ENCODE peak calls at places on chromosomes 4 and X, in eight cellular contexts. H, U, M, T, O, G, D and F are unnamed samples.

GRCh38 chr4:37816006-37816405 is 10.5 kb upstream of the PGM2 start:
- DNase-seq in H (no peak), U (no peak), M (no peak), T (no peak), O (no peak), G (no peak), D (no peak), F (no peak)

GRCh38 chr4:158938462-158939044 is 164.3 kb upstream of the RAPGEF2 start:
- DNase-seq in H (no peak), U (no peak), M (no peak), T (peak; percentile 77), O (peak; percentile 40), G (no peak), D (peak; percentile 7), F (no peak)

GRCh38 chr4:27947320-27947719 is 1086.7 kb downstream of the STIM2 start:
- DNase-seq in H (no peak), U (no peak), M (no peak), T (no peak), O (no peak), G (no peak), D (no peak), F (no peak)

GRCh38 chr4:10074767-10075105 is 41.9 kb downstream of the WDR1 start:
- DNase-seq in H (no peak), U (no peak), M (no peak), T (peak; percentile 25), O (peak; percentile 84), G (no peak), D (no peak), F (no peak)

GRCh38 chr4:105838082-105838481 is 57.2 kb upstream of the NPNT start:
- DNase-seq in H (no peak), U (no peak), M (no peak), T (no peak), O (no peak), G (no peak), D (no peak), F (no peak)

GRCh38 chrX:107562482-107562881 is 65.8 kb upstream of the PRPS1 start:
- DNase-seq in H (no peak), U (no peak), M (no peak), T (peak; percentile 69), O (peak; percentile 81), G (no peak), D (no peak), F (no peak)

GRCh38 chr4:24382381-24382780 is 202.0 kb downstream of the DHX15 start:
- DNase-seq in H (no peak), U (no peak), M (no peak), T (no peak), O (no peak), G (no peak), D (no peak), F (peak; percentile 48)

GRCh38 chrX:38970845-38971244 is 169.6 kb downstream of the MID1IP1 start:
- DNase-seq in H (no peak), U (no peak), M (no peak), T (no peak), O (no peak), G (no peak), D (no peak), F (no peak)

GRCh38 chr4:153112071-153112460 is 92.2 kb upstream of the TRIM2 start:
- DNase-seq in H (peak; percentile 34), U (no peak), M (no peak), T (no peak), O (no peak), G (no peak), D (no peak), F (no peak)

GRCh38 chrX:19991350-19991718 is 473 bp upstream of the BCLAF3 start:
- DNase-seq in H (no peak), U (no peak), M (no peak), T (no peak), O (no peak), G (no peak), D (no peak), F (no peak)

GRCh38 chr4:169270156-169270809 is 473 bp downstream of the SH3RF1 start:
- DNase-seq in H (peak; percentile 92), U (peak; percentile 57), M (no peak), T (peak; percentile 78), O (peak; percentile 61), G (no peak), D (peak; percentile 80), F (peak; percentile 78)

GRCh38 chr4:39933689-39934590 is 43.8 kb downstream of the PDS5A start:
- DNase-seq in H (no peak), U (no peak), M (no peak), T (peak; percentile 25), O (peak; percentile 30), G (no peak), D (no peak), F (no peak)

GRCh38 chr4:54525602-54526001 is 132.2 kb upstream of the KIT start:
- DNase-seq in H (no peak), U (no peak), M (no peak), T (peak; percentile 86), O (peak; percentile 88), G (no peak), D (no peak), F (no peak)

GRCh38 chrX:44032479-44032878 is 59.3 kb upstream of the NDP start:
- DNase-seq in H (no peak), U (no peak), M (no peak), T (no peak), O (no peak), G (no peak), D (no peak), F (no peak)

GRCh38 chr4:21885770-21886169 is 62.8 kb downstream of the KCNIP4 start:
- DNase-seq in H (no peak), U (no peak), M (no peak), T (no peak), O (peak; percentile 50), G (no peak), D (no peak), F (no peak)

GRCh38 chrX:10769696-10770619 is 149.6 kb upstream of the MID1 start:
- DNase-seq in H (no peak), U (no peak), M (no peak), T (peak; percentile 37), O (peak; percentile 57), G (peak; percentile 33), D (no peak), F (peak; percentile 14)

GRCh38 chr4:110480741-110481271 is 4.9 kb downstream of the ENPEP start:
- DNase-seq in H (no peak), U (no peak), M (no peak), T (peak; percentile 74), O (no peak), G (no peak), D (no peak), F (no peak)
- H3K27ac ChIP-seq in H (no peak overlapping the region), U (peak overlapping the region; percentile 69), M (no peak overlapping the region), T (peak overlapping the region; percentile 37), O (peak overlapping the region; percentile 12), G (no peak overlapping the region), D (no peak overlapping the region), F (no peak overlapping the region)

GRCh38 chrX:154428176-154429171 is at the start of gene ATP6AP1:
- DNase-seq in H (peak; percentile 97), U (peak; percentile 94), M (peak; percentile 75), T (peak; percentile 96), O (peak; percentile 93), G (peak; percentile 82), D (peak; percentile 95), F (peak; percentile 92)
- H3K27ac ChIP-seq in H (peak within 1 kb of the TSS; percentile 88), U (peak within 1 kb of the TSS; percentile 73), M (peak within 1 kb of the TSS; percentile 71), T (no peak within 1 kb of the TSS), O (peak within 1 kb of the TSS; percentile 41), G (no peak within 1 kb of the TSS), D (peak within 1 kb of the TSS; percentile 50), F (peak within 1 kb of the TSS; percentile 88)

DNA sequence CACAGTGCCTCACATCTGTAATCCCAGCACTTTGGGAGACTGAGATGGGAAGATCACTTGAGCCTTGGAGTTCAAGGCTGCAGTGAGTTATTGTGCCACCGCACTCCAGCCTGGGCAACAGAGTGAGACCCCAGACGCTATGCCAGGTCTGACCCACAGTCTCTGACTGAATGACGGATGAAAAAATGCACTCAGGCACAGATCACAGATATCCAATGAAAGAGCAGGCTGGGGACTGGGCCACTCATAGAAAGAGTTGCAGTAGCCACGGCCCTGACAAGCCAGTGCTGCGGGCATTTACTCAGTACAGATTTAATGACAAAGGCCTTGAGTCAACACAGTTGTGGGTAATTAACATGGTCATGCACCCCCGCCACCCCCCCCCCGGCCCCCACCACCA is 22.7 kb downstream of the NUDT6 start:
- DNase-seq in H (no peak), U (no peak), M (no peak), T (no peak), O (peak; percentile 37), G (no peak), D (no peak), F (no peak)
- H3K27ac ChIP-seq in H (no peak overlapping the region), U (no peak overlapping the region), M (no peak overlapping the region), T (no peak overlapping the region), O (peak overlapping the region; percentile 43), G (no peak overlapping the region), D (no peak overlapping the region), F (no peak overlapping the region)

DNA sequence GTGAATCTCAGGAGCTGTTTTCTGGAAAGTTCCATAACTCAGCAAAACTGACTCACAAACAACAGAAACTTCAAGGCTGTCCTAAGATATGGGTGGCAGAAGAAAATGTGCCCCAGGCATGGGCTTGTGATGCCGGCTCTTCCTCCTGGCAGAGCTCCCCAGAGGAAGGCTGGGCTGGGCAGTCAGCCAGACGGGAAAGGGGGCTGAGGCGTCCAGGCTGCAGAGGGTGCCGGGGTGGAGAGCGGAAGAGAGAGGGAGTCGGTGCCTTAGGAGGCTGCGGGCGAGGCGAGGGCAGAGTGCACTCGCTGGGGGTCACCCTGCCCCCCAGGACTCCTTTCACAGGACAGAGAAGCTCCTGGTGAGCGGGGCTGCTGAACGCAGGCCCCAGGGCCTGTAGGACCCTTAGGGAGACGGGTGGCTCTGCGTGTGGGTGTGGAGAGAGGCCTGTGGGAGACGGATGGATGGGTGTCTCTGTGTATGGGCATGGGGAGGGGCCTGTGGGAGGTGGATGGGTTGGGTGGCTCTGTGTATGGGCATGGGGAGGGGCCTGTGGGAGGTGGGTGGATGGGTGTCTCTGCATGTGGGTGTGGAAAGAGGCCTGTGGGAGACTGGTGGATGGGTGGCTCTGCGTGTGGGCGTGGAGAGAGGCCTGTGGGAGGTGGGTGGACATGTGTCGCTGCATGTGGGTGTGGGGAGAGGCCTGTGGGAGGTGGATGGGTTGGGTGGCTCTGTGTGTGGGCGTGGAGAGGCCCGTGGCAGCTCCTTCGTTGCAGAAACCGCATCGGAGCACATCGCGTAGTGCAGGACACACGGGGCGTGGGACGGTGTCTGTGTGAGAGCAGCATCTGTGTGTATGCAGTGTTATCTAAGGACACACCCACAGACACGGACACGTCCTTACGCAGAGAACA is 15.9 kb downstream of the PCGF3 start:
- DNase-seq in H (peak; percentile 62), U (no peak), M (no peak), T (no peak), O (peak; percentile 76), G (no peak), D (no peak), F (no peak)
- H3K27ac ChIP-seq in H (peak overlapping the region; percentile 0), U (no peak overlapping the region), M (no peak overlapping the region), T (no peak overlapping the region), O (peak overlapping the region; percentile 83), G (no peak overlapping the region), D (no peak overlapping the region), F (no peak overlapping the region)